ENCODE peak calls at places on chromosomes 12 and 14, in four cellular contexts. G, A, B and I are unnamed samples.

GRCh38 chr12:97784904-97785303 is 322.3 kb downstream of the RMST start:
- DNase-seq in A (no peak), B (no peak), G (no peak), I (no peak)

GRCh38 chr12:106583578-106584103 is 837 bp downstream of the RFX4 start:
- DNase-seq in A (peak), G (no peak), B (peak), I (no peak)

GRCh38 chr12:56119361-56119796 is 1.3 kb downstream of the ZC3H10 start:
- DNase-seq in G (peak), A (peak), B (no peak), I (peak)

GRCh38 chr14:39704581-39704980 is 272.3 kb upstream of the FBXO33 start:
- DNase-seq in A (no peak), G (no peak), B (no peak), I (no peak)

GRCh38 chr12:76158518-76159321 is 74.2 kb upstream of the NAP1L1 start:
- DNase-seq in G (peak), A (peak), B (peak), I (peak)

GRCh38 chr14:91302391-91302790 is 57.9 kb upstream of the GPR68 start:
- DNase-seq in G (no peak), A (no peak), B (peak), I (no peak)

GRCh38 chr12:6092784-6093722 is 31.4 kb downstream of the VWF start:
- DNase-seq in B (no peak), A (no peak), G (no peak), I (no peak)

GRCh38 chr12:25970082-25970481 is 11.6 kb downstream of the RASSF8 start:
- DNase-seq in G (no peak), B (no peak), A (no peak), I (no peak)

GRCh38 chr12:48814313-48815280 is 3.7 kb upstream of the CACNB3 start:
- DNase-seq in A (peak), B (peak), G (peak), I (peak)

GRCh38 chr12:120363274-120363855 is 5.6 kb downstream of the MSI1 start:
- DNase-seq in B (no peak), A (peak), G (no peak), I (no peak)

GRCh38 chr12:88639361-88639760 is 59.1 kb upstream of the KITLG start:
- DNase-seq in G (no peak), A (no peak), B (no peak), I (no peak)

GRCh38 chr14:64186231-64187129 is 107.7 kb downstream of the ESR2 start:
- DNase-seq in B (no peak), A (no peak), G (no peak), I (no peak)

GRCh38 chr12:45543887-45544286 is 185.6 kb upstream of the ARID2 start:
- DNase-seq in G (peak), B (peak), A (peak), I (peak)

GRCh38 chr12:96520767-96521166 is 31.4 kb downstream of the CFAP54 start:
- DNase-seq in B (no peak), A (no peak), G (no peak), I (no peak)

GRCh38 chr14:22973217-22974032 is 8.9 kb downstream of the AJUBA start:
- DNase-seq in G (peak), B (peak), A (peak), I (no peak)

GRCh38 chr14:64945431-64945830 is 2.9 kb upstream of the GPX2 start:
- DNase-seq in G (no peak), A (no peak), B (no peak), I (no peak)

GRCh38 chr12:25386823-25387134 is 136.1 kb upstream of the KRAS start:
- DNase-seq in A (peak), G (no peak), B (no peak), I (no peak)

GRCh38 chr14:90777830-90778467 is 38.3 kb downstream of the TTC7B start:
- DNase-seq in G (no peak), A (no peak), B (no peak), I (no peak)

GRCh38 chr14:38212996-38213395 is 5.3 kb downstream of the SSTR1 start:
- DNase-seq in G (no peak), A (no peak), B (no peak), I (no peak)

GRCh38 chr14:68564826-68565760 is 227.8 kb downstream of the ZFP36L1 start:
- DNase-seq in B (no peak), G (peak), A (no peak), I (no peak)

GRCh38 chr14:77681196-77682157 is 26.3 kb downstream of the ALKBH1 start:
- DNase-seq in G (peak), A (no peak), B (no peak), I (no peak)

GRCh38 chr14:51507556-51508511 is 143.9 kb upstream of the FRMD6 start:
- DNase-seq in A (peak), B (no peak), G (no peak), I (no peak)

DNA sequence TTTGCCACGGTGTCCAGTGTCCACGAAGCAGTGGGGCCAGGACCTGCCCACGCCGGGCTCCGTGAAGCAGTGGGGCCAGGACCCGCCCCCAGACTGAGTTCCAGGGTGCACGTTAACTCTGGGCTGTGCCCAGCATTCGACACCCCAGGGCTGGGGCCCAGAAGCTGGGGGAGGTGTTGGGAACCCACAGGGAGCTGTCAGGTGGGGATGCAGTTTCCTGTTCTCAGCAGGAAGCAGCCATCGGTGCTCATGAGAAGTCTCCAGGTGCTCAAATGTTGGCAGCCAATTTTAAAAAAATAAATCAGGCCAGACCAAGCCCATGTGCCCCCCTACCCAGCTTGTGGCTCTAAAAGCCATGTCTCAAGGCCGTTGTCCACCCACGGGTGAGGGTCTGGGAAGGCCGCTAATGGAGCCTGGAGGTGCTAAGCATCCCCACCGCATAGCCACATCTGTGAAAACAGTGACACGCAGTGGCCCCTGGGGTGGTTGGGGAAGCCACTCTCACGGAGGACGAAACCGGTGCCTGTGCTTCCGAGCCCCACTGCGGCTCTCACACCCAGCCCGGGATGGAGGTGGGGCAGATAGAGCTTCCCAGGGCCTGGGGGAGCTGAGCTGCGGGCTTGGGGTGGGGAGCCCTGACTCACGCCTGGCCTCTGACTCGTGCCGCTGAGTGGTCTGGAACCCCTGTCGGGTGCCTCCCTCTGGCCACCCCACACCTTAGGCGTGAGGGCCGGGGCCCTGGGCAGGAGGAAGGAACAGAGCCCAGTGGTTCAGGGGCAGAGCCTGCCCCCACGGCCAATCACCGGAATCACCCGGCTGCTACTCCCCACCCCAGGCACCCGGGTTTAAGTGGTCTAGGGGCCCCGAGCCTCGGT is 53.6 kb downstream of the FBRSL1 start:
- DNase-seq in G (no peak), B (no peak), A (no peak), I (no peak)
- TF ChIP-seq TAF1 in G (no peak), B (no peak), A (no peak), I (no peak)

DNA sequence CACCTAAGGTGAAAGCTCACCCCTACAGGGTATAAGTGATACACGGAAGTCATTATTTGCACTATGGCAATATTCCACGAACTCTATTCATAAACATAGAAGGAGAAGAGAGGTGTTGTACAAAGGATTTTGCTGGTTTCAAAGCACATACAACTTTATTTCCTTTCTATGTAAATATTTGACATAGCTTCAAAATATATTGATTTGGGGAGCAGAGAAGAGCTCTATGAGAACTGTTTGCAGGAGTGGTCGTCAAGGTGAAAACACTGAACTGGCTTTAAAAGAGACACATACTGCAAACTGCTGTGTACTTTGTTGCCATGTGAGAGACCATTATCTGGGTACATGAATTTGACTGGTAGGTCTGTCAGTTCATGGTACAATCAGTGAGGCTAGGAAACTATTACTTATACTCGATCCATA is 16.7 kb downstream of the CNIH1 start:
- DNase-seq in B (no peak), A (no peak), G (peak), I (no peak)
- TF ChIP-seq TAF1 in B (no peak), A (no peak), G (no peak), I (no peak)

GRCh38 chr12:104485651-104486341 is 29.0 kb downstream of the CHST11 start:
- DNase-seq in B (no peak), G (no peak), A (no peak), I (no peak)
- TF ChIP-seq TAF1 in B (no peak), G (no peak), A (no peak), I (no peak)

GRCh38 chr12:92034083-92034482 is 111.6 kb downstream of the BTG1 start:
- DNase-seq in G (no peak), B (no peak), A (no peak), I (no peak)

GRCh38 chr12:92036061-92036620 is 109.5 kb downstream of the BTG1 start:
- DNase-seq in G (no peak), B (no peak), A (no peak), I (no peak)

GRCh38 chr12:92034858-92035401 is 110.7 kb downstream of the BTG1 start:
- DNase-seq in A (peak), G (peak), B (no peak), I (no peak)

GRCh38 chr12:92036771-92037453 is 108.7 kb downstream of the BTG1 start:
- DNase-seq in B (no peak), A (no peak), G (no peak), I (no peak)

DNA sequence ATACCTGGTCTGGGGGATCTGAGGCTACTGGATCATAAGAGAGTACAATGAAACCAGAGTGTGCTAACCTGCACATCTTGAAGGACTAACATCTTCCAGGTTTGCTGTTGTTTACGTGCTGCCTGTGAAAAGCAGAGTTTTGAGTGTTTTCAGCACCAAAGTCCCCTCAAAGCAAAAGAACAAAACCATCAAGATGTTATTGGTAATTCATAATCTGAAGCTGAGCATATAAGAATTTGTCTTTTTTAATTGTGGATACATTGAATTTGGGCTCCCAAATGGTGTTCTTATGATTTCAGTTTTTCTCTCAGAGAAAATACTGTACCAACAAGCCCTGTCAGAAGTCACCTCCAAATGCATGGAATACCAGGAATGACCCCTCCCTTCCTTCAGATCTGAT is 110.2 kb downstream of the BTG1 start:
- DNase-seq in G (no peak), A (no peak), B (no peak), I (no peak)
- TF ChIP-seq TAF1 in G (no peak), A (no peak), B (no peak), I (no peak)

GRCh38 chr12:2160043-2160442 is 107.3 kb downstream of the CACNA1C start:
- DNase-seq in A (no peak), B (no peak), G (no peak), I (no peak)
- TF ChIP-seq TAF1 in A (no peak), B (no peak), G (no peak), I (no peak)

GRCh38 chr12:124736115-124737039 is 127.3 kb downstream of the SCARB1 start:
- DNase-seq in G (no peak), A (no peak), B (no peak), I (no peak)
- TF ChIP-seq TAF1 in G (no peak), A (no peak), B (no peak), I (no peak)

DNA sequence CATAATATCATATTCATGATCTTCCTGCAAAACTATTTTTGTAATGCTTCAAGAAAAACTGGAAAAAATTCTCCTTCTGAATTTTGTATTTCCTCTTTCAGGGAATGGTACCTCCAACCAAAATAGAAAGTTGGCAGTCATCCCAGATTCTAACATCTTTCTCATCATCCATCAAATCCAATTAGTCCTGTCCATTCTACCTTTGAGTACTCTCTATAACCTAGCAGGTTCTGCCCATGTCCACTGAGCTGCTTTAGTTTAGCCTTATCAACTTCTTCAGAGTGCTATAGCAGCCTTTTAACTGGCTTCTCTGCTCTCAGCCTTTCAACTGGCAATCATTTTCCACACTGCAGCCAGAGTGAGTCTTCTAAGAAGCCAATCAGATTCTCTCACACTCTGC is 236.2 kb downstream of the AKAP6 start:
- DNase-seq in B (no peak), G (no peak), A (peak), I (no peak)
- TF ChIP-seq TAF1 in B (no peak), G (no peak), A (no peak), I (no peak)

DNA sequence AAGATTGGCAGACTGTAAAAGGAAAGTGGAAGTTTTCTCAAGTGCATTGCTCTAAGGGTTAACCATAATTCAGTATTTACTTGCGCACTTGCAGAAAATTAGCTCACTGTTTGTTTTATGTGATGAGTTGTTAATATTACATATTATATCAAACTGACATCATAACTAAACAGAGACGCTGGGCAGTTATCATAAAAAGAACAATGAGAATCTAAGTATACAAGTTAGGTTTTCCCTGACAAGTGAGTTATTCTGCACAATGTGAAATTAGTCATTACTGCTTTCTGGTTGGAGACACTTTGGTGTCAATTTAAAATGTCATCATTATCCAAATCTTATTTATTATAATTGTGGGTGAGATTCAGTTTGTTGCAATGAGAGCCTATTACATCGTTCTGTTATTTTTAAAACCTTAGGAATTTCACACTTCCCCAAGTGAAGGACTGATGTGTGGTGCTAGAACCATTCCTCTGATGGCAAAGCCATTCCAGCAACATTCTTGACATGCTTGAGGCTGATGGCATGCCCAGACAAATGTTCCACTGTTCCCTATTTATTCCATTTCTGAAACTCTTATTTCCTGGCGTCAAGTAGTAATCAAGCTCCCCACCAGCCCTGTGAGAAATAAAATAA is 90.1 kb upstream of the FLRT2 start:
- DNase-seq in G (no peak), A (no peak), B (no peak), I (no peak)
- TF ChIP-seq TAF1 in G (no peak), A (no peak), B (no peak), I (no peak)

GRCh38 chr12:124577986-124578385 is 10.6 kb upstream of the NCOR2 start:
- DNase-seq in G (no peak), B (no peak), A (no peak), I (no peak)

GRCh38 chr12:124578854-124579253 is 11.4 kb upstream of the NCOR2 start:
- DNase-seq in A (no peak), G (no peak), B (no peak), I (no peak)

GRCh38 chr12:124579921-124580517 is 12.6 kb upstream of the NCOR2 start:
- DNase-seq in G (no peak), A (no peak), B (no peak), I (no peak)

GRCh38 chr12:124577374-124577773 is 10.0 kb upstream of the NCOR2 start:
- DNase-seq in A (no peak), G (no peak), B (no peak), I (no peak)

DNA sequence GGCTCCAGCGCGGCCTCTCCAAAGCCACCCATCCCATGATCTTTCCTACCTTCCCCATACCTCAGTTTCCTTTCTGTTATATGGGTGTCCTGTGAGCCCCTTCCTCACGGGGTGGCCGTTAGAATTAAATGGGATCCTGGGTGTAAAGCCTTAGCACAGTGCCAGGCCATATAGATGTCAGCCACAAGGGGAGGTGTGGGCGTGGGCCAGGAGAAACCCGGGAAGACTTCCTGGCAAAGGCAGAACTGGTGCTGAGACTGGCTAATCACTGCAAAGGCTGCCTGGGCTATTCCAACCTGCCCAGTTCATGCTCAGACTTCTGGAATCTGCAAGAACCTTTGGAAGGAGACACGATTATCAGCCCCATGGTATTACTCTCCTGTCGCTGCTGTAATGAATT is 11.0 kb upstream of the NCOR2 start:
- DNase-seq in G (no peak), A (no peak), B (no peak), I (no peak)
- TF ChIP-seq TAF1 in G (no peak), A (no peak), B (no peak), I (no peak)